ENCODE peak calls at places on chromosome 18, in six cellular contexts. A, O, M, U, V and T are unnamed samples.

GRCh38 chr18:48663096-48663930 is 124.5 kb downstream of the CTIF start:
- DNase-seq in V (no peak), M (no peak), A (no peak), O (no peak), U (no peak), T (no peak)

GRCh38 chr18:59021500-59021899 is 118.2 kb upstream of the SEC11C start:
- DNase-seq in A (no peak), O (peak; percentile 38), M (no peak), U (no peak), V (no peak), T (no peak)

GRCh38 chr18:39491408-39491807 is 1925.8 kb upstream of the CELF4 start:
- DNase-seq in O (no peak), V (no peak), U (no peak), M (no peak), A (no peak), T (no peak)

GRCh38 chr18:5772706-5773105 is 122.6 kb downstream of the TMEM200C start:
- DNase-seq in U (no peak), M (no peak), O (no peak), A (no peak), V (no peak), T (no peak)

GRCh38 chr18:1421502-1421901 is 516.8 kb downstream of the ADCYAP1 start:
- DNase-seq in V (no peak), A (no peak), U (no peak), M (no peak), O (no peak), T (no peak)

GRCh38 chr18:23307567-23308295 is 145.4 kb upstream of the RIOK3 start:
- DNase-seq in M (no peak), V (peak; percentile 58), A (no peak), O (no peak), U (no peak), T (peak; percentile 39)

GRCh38 chr18:22556271-22556990 is 138.7 kb upstream of the CTAGE1 start:
- DNase-seq in V (peak; percentile 38), O (no peak), A (no peak), M (no peak), U (no peak), T (no peak)

GRCh38 chr18:22765889-22766288 is 167.2 kb upstream of the RBBP8 start:
- DNase-seq in V (no peak), O (no peak), U (no peak), A (no peak), M (no peak), T (no peak)

GRCh38 chr18:49619792-49620191 is 57.9 kb downstream of the LIPG start:
- DNase-seq in U (no peak), O (no peak), V (no peak), M (no peak), A (no peak), T (no peak)

GRCh38 chr18:8849696-8850095 is 144.3 kb downstream of the MTCL1 start:
- DNase-seq in V (peak; percentile 57), M (no peak), O (no peak), U (no peak), A (no peak), T (no peak)

GRCh38 chr18:29737620-29738019 is 1304.9 kb downstream of the DSC3 start:
- DNase-seq in U (no peak), V (no peak), O (no peak), M (no peak), A (no peak), T (no peak)

GRCh38 chr18:56210466-56210865 is 427.9 kb downstream of the TXNL1 start:
- DNase-seq in M (no peak), O (no peak), U (no peak), A (no peak), V (no peak), T (no peak)

GRCh38 chr18:47800192-47800591 is 130.3 kb downstream of the SMAD2 start:
- DNase-seq in V (no peak), U (no peak), O (peak; percentile 31), M (no peak), A (no peak), T (no peak)

GRCh38 chr18:58601468-58602266 is 27.2 kb downstream of the ALPK2 start:
- DNase-seq in V (no peak), U (no peak), M (no peak), O (no peak), A (no peak), T (no peak)

GRCh38 chr18:36441872-36442271 is 144.4 kb downstream of the FHOD3 start:
- DNase-seq in O (no peak), U (no peak), M (no peak), V (peak; percentile 70), A (no peak), T (no peak)

GRCh38 chr18:59996370-59996966 is 96.7 kb downstream of the PMAIP1 start:
- DNase-seq in U (no peak), A (peak; percentile 33), O (peak; percentile 58), V (peak; percentile 57), M (peak; percentile 15), T (no peak)

GRCh38 chr18:58998421-58999203 is 133.9 kb downstream of the ZNF532 start:
- DNase-seq in O (no peak), U (no peak), V (peak; percentile 70), M (no peak), A (no peak), T (no peak)

GRCh38 chr18:36693931-36694661 is 134.7 kb downstream of the TPGS2 start:
- DNase-seq in M (peak; percentile 38), U (no peak), A (no peak), O (no peak), V (peak; percentile 78), T (no peak)

GRCh38 chr18:59910967-59911366 is 11.2 kb downstream of the PMAIP1 start:
- DNase-seq in A (no peak), O (no peak), M (no peak), U (no peak), V (peak; percentile 73), T (no peak)

GRCh38 chr18:22952525-22952924 is 19.4 kb downstream of the RBBP8 start:
- DNase-seq in A (no peak), O (no peak), V (peak; percentile 7), U (no peak), M (no peak), T (no peak)

GRCh38 chr18:3554091-3554601 is 104.2 kb downstream of the TGIF1 start:
- DNase-seq in A (no peak), V (no peak), M (peak; percentile 12), U (peak; percentile 46), O (no peak), T (no peak)

GRCh38 chr18:62420513-62421209 is 95.6 kb downstream of the TNFRSF11A start:
- DNase-seq in A (peak; percentile 69), O (no peak), M (peak; percentile 85), U (no peak), V (peak; percentile 65), T (peak; percentile 62)
- TF ChIP-seq RFX5 in A (no peak), O (no peak), M (no peak), U (no peak), V (no peak), T (no peak)

GRCh38 chr18:45852631-45853030 is 27.2 kb downstream of the SIGLEC15 start:
- DNase-seq in U (no peak), O (no peak), A (no peak), M (no peak), V (no peak), T (no peak)
- TF ChIP-seq CTCF in U (no peak), O (no peak), A (no peak), M (no peak), V (no peak), T (no peak)

GRCh38 chr18:10012526-10012925 is 98.7 kb downstream of the VAPA start:
- DNase-seq in O (no peak), U (no peak), V (no peak), A (no peak), M (no peak), T (no peak)

GRCh38 chr18:10013621-10014543 is 100.1 kb downstream of the VAPA start:
- DNase-seq in A (no peak), O (no peak), U (no peak), V (no peak), M (no peak), T (no peak)

GRCh38 chr18:10015288-10015701 is 101.5 kb downstream of the VAPA start:
- DNase-seq in U (no peak), V (peak; percentile 17), O (no peak), M (no peak), A (no peak), T (no peak)

GRCh38 chr18:10017048-10017447 is 103.2 kb downstream of the VAPA start:
- DNase-seq in A (no peak), V (no peak), U (no peak), M (no peak), O (no peak), T (no peak)

DNA sequence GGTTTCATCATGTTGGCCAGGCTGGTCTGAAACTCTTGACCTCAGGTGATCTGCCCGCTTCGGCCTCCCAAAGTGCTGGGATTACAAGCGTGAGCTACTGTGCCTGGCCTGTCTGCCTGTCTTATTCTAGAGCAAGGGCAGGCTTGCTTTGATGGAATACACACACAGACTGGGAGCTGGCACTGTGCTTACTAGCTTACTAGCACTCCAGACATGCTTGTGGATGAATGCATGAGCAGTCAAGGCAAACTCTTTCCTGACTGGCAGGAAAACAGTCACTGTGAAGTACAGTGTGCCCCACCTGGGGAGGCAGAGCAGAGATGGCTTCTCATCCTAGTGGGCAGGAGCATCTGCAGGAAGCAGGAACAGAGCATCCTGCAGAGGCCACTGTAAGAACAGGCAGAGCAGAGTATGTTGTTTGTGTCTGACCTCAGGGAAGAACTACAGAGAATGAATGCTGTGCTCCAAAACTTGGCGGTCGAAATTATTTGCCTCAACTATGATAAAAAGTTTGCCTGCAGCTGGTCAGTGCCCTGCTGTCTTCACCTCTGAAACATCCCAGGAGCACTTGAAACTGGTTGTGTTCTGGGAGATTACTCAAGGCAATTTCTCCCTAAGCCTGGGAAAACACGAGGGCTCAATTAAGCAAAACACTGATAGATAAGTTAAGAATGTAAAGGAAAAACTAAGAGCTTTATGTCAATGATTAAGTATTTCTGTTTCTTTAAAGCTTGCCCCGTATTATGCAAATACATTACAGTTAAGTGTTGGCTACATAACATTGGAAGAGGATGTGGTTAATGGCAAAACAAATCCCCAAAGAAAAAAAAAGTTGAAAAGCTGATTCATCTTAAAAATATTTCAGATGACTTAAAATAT is 102.4 kb downstream of the VAPA start:
- DNase-seq in V (peak; percentile 96), U (no peak), A (no peak), M (no peak), O (peak; percentile 34), T (no peak)
- TF ChIP-seq RFX5 in V (no peak), U (no peak), A (no peak), M (no peak), O (no peak), T (no peak)

GRCh38 chr18:34491719-34492118 is 218.4 kb upstream of the DTNA start:
- DNase-seq in V (no peak), O (no peak), A (no peak), U (no peak), M (no peak), T (no peak)

GRCh38 chr18:34494359-34494696 is 215.8 kb upstream of the DTNA start:
- DNase-seq in A (no peak), U (no peak), M (peak; percentile 3), O (no peak), V (no peak), T (no peak)

GRCh38 chr18:34493099-34493544 is 217.0 kb upstream of the DTNA start:
- DNase-seq in M (peak; percentile 72), O (peak; percentile 87), U (peak; percentile 49), A (no peak), V (peak; percentile 58), T (no peak)

GRCh38 chr18:34493566-34494358 is 216.3 kb upstream of the DTNA start:
- DNase-seq in A (no peak), V (no peak), U (no peak), O (peak; percentile 84), M (peak; percentile 14), T (no peak)

DNA sequence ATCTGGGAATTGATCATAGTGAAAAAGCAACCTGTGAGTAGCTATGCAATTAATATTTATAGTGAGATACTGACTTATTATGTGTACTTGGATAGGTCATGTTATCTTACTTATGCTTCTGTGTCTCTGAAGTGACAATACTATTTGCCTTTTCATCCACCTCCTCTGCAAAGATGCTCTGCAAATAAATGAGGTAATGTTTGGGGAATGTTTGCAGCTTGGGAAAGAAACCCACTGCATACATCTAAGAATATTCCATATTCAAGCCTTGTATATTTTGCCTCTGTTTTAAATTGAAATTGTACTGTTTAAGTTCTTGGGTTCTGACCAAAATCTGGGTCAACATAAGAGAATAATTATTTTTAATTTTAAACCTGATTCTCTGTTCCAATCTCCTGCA is 217.4 kb upstream of the DTNA start:
- DNase-seq in A (no peak), O (peak; percentile 12), M (peak; percentile 87), U (no peak), V (no peak), T (no peak)
- TF ChIP-seq CTCF in A (no peak), O (no peak), M (no peak), U (no peak), V (no peak), T (no peak)